ENCODE peak calls at places on chromosomes 4 and X, in five cellular contexts. One of them, this sample, is unnamed.
A peak's percentile ranks its signal among the peaks of the same experiment; 100 is the strongest.

GRCh38 chr4:119598521-119598920 is 30.1 kb downstream of the PDE5A start:
- DNase-seq in neural progenitor cell: no peak
- DNase-seq in fibroblast of lung: no peak
- DNase-seq in PC-3: no peak
- DNase-seq in DND-41: no peak
- DNase-seq in this sample: peak; percentile 44

GRCh38 chr4:8585186-8585585 is 5.0 kb downstream of the GPR78 start:
- DNase-seq in neural progenitor cell: peak; percentile 38
- DNase-seq in fibroblast of lung: no peak
- DNase-seq in PC-3: peak; percentile 47
- DNase-seq in DND-41: no peak
- DNase-seq in this sample: peak; percentile 70

GRCh38 chrX:115952417-115953092 is 218.0 kb upstream of the AGTR2 start:
- DNase-seq in neural progenitor cell: peak; percentile 13
- DNase-seq in fibroblast of lung: no peak
- DNase-seq in PC-3: no peak
- DNase-seq in DND-41: no peak
- DNase-seq in this sample: peak; percentile 28

GRCh38 chr4:1376841-1377605 is 29.2 kb downstream of the NKX1-1 start:
- DNase-seq in neural progenitor cell: peak; percentile 57
- DNase-seq in fibroblast of lung: no peak
- DNase-seq in PC-3: no peak
- DNase-seq in DND-41: no peak
- DNase-seq in this sample: peak; percentile 35

GRCh38 chr4:17814140-17814539 is 3.4 kb downstream of the NCAPG start:
- DNase-seq in neural progenitor cell: no peak
- DNase-seq in fibroblast of lung: peak; percentile 58
- DNase-seq in PC-3: peak; percentile 7
- DNase-seq in DND-41: no peak
- DNase-seq in this sample: no peak

GRCh38 chrX:150693782-150694574 is 782 bp downstream of the MTMR1 start:
- DNase-seq in neural progenitor cell: peak; percentile 52
- DNase-seq in fibroblast of lung: peak; percentile 41
- DNase-seq in PC-3: peak; percentile 91
- DNase-seq in DND-41: peak; percentile 93
- DNase-seq in this sample: peak; percentile 74

GRCh38 chr4:85114526-85114925 is 148.0 kb upstream of the WDFY3 start:
- DNase-seq in neural progenitor cell: no peak
- DNase-seq in fibroblast of lung: no peak
- DNase-seq in PC-3: no peak
- DNase-seq in DND-41: no peak
- DNase-seq in this sample: no peak

GRCh38 chr4:141246683-141247429 is 26.2 kb downstream of the ZNF330 start:
- DNase-seq in neural progenitor cell: no peak
- DNase-seq in fibroblast of lung: no peak
- DNase-seq in PC-3: peak; percentile 14
- DNase-seq in DND-41: no peak
- DNase-seq in this sample: no peak

GRCh38 chr4:158856852-158857251 is 88.0 kb downstream of the FNIP2 start:
- DNase-seq in neural progenitor cell: peak; percentile 34
- DNase-seq in fibroblast of lung: peak; percentile 77
- DNase-seq in PC-3: peak; percentile 52
- DNase-seq in DND-41: no peak
- DNase-seq in this sample: peak; percentile 48

GRCh38 chrX:102765217-102765616 is 44.7 kb downstream of the GPRASP3 start:
- DNase-seq in neural progenitor cell: no peak
- DNase-seq in fibroblast of lung: peak; percentile 87
- DNase-seq in PC-3: peak; percentile 85
- DNase-seq in DND-41: no peak
- DNase-seq in this sample: no peak

GRCh38 chr4:84441758-84442377 is 57.2 kb downstream of the NKX6-1 start:
- DNase-seq in neural progenitor cell: no peak
- DNase-seq in fibroblast of lung: no peak
- DNase-seq in PC-3: peak; percentile 32
- DNase-seq in DND-41: no peak
- DNase-seq in this sample: no peak

GRCh38 chr4:102825261-102826071 is 1.9 kb downstream of the UBE2D3 start:
- DNase-seq in neural progenitor cell: peak; percentile 25
- DNase-seq in fibroblast of lung: peak; percentile 83
- DNase-seq in PC-3: peak; percentile 65
- DNase-seq in DND-41: peak; percentile 46
- DNase-seq in this sample: peak; percentile 69

GRCh38 chrX:131747173-131747572 is 203.3 kb downstream of the OR13H1 start:
- DNase-seq in neural progenitor cell: no peak
- DNase-seq in fibroblast of lung: no peak
- DNase-seq in PC-3: peak; percentile 91
- DNase-seq in DND-41: no peak
- DNase-seq in this sample: no peak

GRCh38 chrX:49230500-49231232 is 2.5 kb downstream of the CACNA1F start:
- DNase-seq in neural progenitor cell: peak; percentile 72
- DNase-seq in fibroblast of lung: no peak
- DNase-seq in PC-3: no peak
- DNase-seq in DND-41: no peak
- DNase-seq in this sample: peak; percentile 84

GRCh38 chrX:9494806-9495205 is 29.9 kb downstream of the TBL1X start:
- DNase-seq in neural progenitor cell: no peak
- DNase-seq in fibroblast of lung: peak; percentile 4
- DNase-seq in PC-3: no peak
- DNase-seq in DND-41: no peak
- DNase-seq in this sample: no peak

GRCh38 chrX:107678957-107679740 is 50.8 kb downstream of the PRPS1 start:
- DNase-seq in neural progenitor cell: no peak
- DNase-seq in fibroblast of lung: peak; percentile 91
- DNase-seq in PC-3: no peak
- DNase-seq in DND-41: peak; percentile 51
- DNase-seq in this sample: no peak

GRCh38 chrX:94831364-94831763 is 1157.4 kb downstream of the FAM133A start:
- DNase-seq in neural progenitor cell: peak; percentile 8
- DNase-seq in fibroblast of lung: no peak
- DNase-seq in PC-3: peak; percentile 35
- DNase-seq in DND-41: no peak
- DNase-seq in this sample: peak; percentile 25

GRCh38 chr4:110970642-110971041 is 347.8 kb upstream of the PITX2 start:
- DNase-seq in neural progenitor cell: peak; percentile 79
- DNase-seq in fibroblast of lung: peak; percentile 56
- DNase-seq in PC-3: peak; percentile 53
- DNase-seq in DND-41: peak; percentile 60
- DNase-seq in this sample: peak; percentile 92

GRCh38 chrX:123731987-123732678 is 719 bp downstream of the THOC2 start:
- DNase-seq in neural progenitor cell: peak; percentile 23
- DNase-seq in fibroblast of lung: peak; percentile 34
- DNase-seq in PC-3: peak; percentile 15
- DNase-seq in DND-41: peak; percentile 8
- DNase-seq in this sample: peak; percentile 5

GRCh38 chrX:123736333-123736921 is 3.6 kb upstream of the THOC2 start:
- DNase-seq in neural progenitor cell: no peak
- DNase-seq in fibroblast of lung: peak; percentile 26
- DNase-seq in PC-3: no peak
- DNase-seq in DND-41: no peak
- DNase-seq in this sample: no peak

GRCh38 chrX:123728554-123728953 is 4.3 kb downstream of the THOC2 start:
- DNase-seq in neural progenitor cell: no peak
- DNase-seq in fibroblast of lung: no peak
- DNase-seq in PC-3: no peak
- DNase-seq in DND-41: no peak
- DNase-seq in this sample: no peak

GRCh38 chrX:123731258-123731986 is 1.4 kb downstream of the THOC2 start:
- DNase-seq in neural progenitor cell: peak; percentile 37
- DNase-seq in fibroblast of lung: peak; percentile 11
- DNase-seq in PC-3: peak; percentile 24
- DNase-seq in DND-41: peak; percentile 28
- DNase-seq in this sample: peak; percentile 18

DNA sequence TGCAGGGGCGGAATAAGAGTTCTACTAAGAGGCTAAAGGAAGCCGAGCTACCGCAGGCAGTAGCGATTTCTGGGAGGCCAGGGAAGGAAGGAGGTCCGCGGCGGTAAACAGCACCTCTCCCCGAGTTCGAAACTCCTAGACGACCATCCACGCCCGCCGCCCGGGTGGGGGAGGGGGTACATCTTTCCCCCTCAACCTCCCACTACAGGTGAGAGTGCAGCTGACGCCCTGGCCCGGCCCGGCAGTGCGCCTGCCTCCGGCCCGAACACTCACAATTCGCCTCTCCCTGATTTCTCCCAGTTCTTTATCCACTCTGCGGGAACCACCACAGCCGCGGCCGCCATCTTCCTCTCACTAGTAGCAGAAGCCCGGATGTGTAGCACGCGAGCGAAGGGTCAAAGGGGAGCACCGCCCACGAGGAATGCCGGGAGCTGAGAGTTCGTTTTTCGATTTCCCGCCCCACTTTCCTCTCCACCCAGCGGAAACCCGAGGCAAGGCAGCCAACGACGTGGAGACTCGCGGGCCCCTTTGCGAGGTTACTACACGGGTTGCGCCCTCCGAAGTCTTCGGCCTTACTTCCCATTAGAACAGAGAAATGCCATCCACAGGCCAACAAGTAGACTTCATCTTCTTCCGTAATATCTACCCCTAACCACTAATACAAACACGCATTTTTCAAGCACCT is at the start of gene THOC2:
- DNase-seq in neural progenitor cell: peak; percentile 68
- DNase-seq in fibroblast of lung: peak; percentile 84
- DNase-seq in PC-3: peak; percentile 84
- DNase-seq in DND-41: peak; percentile 88
- DNase-seq in this sample: peak; percentile 72
- TF ChIP-seq CTCF in neural progenitor cell: peak; percentile 17
- TF ChIP-seq CTCF in fibroblast of lung: peak; percentile 36
- TF ChIP-seq CTCF in PC-3: peak; percentile 30
- TF ChIP-seq CTCF in DND-41: peak; percentile 51
- TF ChIP-seq CTCF in this sample: no peak

GRCh38 chr4:169029947-169030346 is 19.9 kb upstream of the CBR4 start:
- DNase-seq in neural progenitor cell: no peak
- DNase-seq in fibroblast of lung: no peak
- DNase-seq in PC-3: no peak
- DNase-seq in DND-41: no peak
- DNase-seq in this sample: no peak
- H2AFZ ChIP-seq in neural progenitor cell: no peak overlapping the region
- H2AFZ ChIP-seq in fibroblast of lung: no peak overlapping the region
- H2AFZ ChIP-seq in PC-3: no peak overlapping the region
- H2AFZ ChIP-seq in DND-41: no peak overlapping the region
- H2AFZ ChIP-seq in this sample: no peak overlapping the region

GRCh38 chr4:41878991-41879491 is 56.2 kb upstream of the TMEM33 start:
- DNase-seq in neural progenitor cell: peak; percentile 62
- DNase-seq in fibroblast of lung: no peak
- DNase-seq in PC-3: no peak
- DNase-seq in DND-41: no peak
- DNase-seq in this sample: peak; percentile 76
- TF ChIP-seq EZH2 in neural progenitor cell: peak; percentile 95
- TF ChIP-seq EZH2 in fibroblast of lung: no peak
- TF ChIP-seq EZH2 in PC-3: no peak
- TF ChIP-seq EZH2 in DND-41: no peak
- TF ChIP-seq EZH2 in this sample: no peak

DNA sequence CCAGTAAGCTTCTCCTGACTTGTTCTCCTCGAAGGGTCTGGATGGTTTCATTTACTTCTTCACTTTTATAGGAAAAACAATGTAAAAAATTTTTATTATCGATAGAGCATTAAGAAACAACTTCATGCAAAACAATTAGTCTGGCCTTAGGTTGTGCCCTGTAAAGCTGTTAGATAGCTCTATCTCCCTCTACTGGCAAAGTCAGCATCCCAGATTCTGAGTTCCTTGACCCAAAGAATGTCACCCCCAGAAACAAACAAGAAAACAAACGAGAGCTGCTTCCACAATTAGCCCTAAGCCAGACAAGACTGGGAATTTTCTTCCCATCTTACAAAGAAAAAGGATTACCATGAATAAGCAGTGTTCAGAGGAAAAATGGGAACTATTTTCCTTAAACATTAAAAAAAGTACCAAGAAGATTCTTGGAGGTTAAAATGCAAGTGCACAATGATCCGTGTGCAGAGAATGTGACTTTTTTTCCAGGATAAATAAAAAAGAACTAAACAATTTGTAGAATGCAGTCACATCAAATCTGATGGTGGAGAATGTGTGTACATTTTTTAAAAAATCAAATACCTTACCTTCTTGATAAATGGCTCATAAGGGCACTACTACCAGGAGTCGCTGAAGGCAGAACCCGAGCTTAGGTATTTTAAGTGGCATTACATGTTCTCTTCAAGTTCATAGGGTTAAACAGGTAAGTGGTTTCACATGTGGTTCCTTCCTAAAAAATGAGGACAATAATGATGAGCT is 293.2 kb downstream of the FBXO8 start:
- DNase-seq in neural progenitor cell: peak; percentile 75
- DNase-seq in fibroblast of lung: peak; percentile 72
- DNase-seq in PC-3: peak; percentile 29
- DNase-seq in DND-41: no peak
- DNase-seq in this sample: peak; percentile 77
- TF ChIP-seq CTCF in neural progenitor cell: peak; percentile 81
- TF ChIP-seq CTCF in fibroblast of lung: peak; percentile 66
- TF ChIP-seq CTCF in PC-3: peak; percentile 60
- TF ChIP-seq CTCF in DND-41: peak; percentile 46
- TF ChIP-seq CTCF in this sample: peak; percentile 69